ENCODE peak calls at places on chromosomes 11 and 22, in four cellular contexts. P is EL, H is left lung, Q is tibial artery. E is an unnamed sample.

GRCh38 chr22:48746789-48747425 is 1080.8 kb downstream of the BRD1 start:
- DNase-seq in P (no peak), H (no peak), Q (peak; percentile 13), E (no peak)

GRCh38 chr11:17431139-17431538 is 42.7 kb upstream of the KCNJ11 start:
- DNase-seq in P (no peak), H (no peak), Q (no peak), E (no peak)

GRCh38 chr11:61541568-61541967 is 33.0 kb downstream of the LRRC10B start:
- DNase-seq in P (peak; percentile 49), H (no peak), Q (no peak), E (peak; percentile 37)

GRCh38 chr11:45180888-45181594 is 34.6 kb downstream of the PRDM11 start:
- DNase-seq in P (peak; percentile 76), H (peak; percentile 57), Q (peak; percentile 64), E (peak; percentile 73)

GRCh38 chr22:37552560-37553163 is 7.6 kb upstream of the CDC42EP1 start:
- DNase-seq in P (peak; percentile 66), H (no peak), Q (no peak), E (peak; percentile 65)

GRCh38 chr11:71484248-71485062 is 31.5 kb downstream of the NADSYN1 start:
- DNase-seq in P (no peak), H (no peak), Q (no peak), E (no peak)

GRCh38 chr22:45521178-45521577 is 18.5 kb downstream of the FBLN1 start:
- DNase-seq in P (peak; percentile 19), H (no peak), Q (no peak), E (no peak)

GRCh38 chr11:97567801-97568200 is 1178.0 kb downstream of the JRKL start:
- DNase-seq in P (no peak), H (no peak), Q (no peak), E (no peak)

GRCh38 chr11:9660886-9661285 is 3.0 kb upstream of the SWAP70 start:
- DNase-seq in P (peak; percentile 48), H (no peak), Q (no peak), E (peak; percentile 30)

GRCh38 chr11:1260023-1260501 is 37.2 kb downstream of the MUC5B start:
- DNase-seq in P (peak; percentile 20), H (no peak), Q (no peak), E (peak; percentile 23)

GRCh38 chr11:70212227-70212811 is 9.2 kb downstream of the FADD start:
- DNase-seq in P (no peak), H (no peak), Q (no peak), E (no peak)

GRCh38 chr11:134639586-134640330 is 227.7 kb upstream of the B3GAT1 start:
- DNase-seq in P (no peak), H (no peak), Q (no peak), E (peak; percentile 35)

GRCh38 chr11:48172818-48173609 is 43.6 kb upstream of the OR4B1 start:
- DNase-seq in P (peak; percentile 53), H (peak; percentile 55), Q (peak; percentile 42), E (peak; percentile 54)

GRCh38 chr11:72831521-72832300 is 17.5 kb downstream of the ATG16L2 start:
- DNase-seq in P (peak; percentile 78), H (peak; percentile 79), Q (peak; percentile 88), E (peak; percentile 77)

E was measured in A172.